ENCODE peak calls at places on chromosomes 4 and X, in seven cellular contexts. One of them, this sample, is unnamed. For H3K4me1, the result is how much of the 10 kb centered on the place peaks cover.

GRCh38 chr4:115484479-115484878 is 371.1 kb upstream of the NDST4 start:
- DNase-seq in ascending aorta: no peak
- DNase-seq in cardiac muscle cell: no peak
- DNase-seq in CD8-positive, alpha-beta memory T cell: no peak
- DNase-seq in upper lobe of left lung: no peak
- DNase-seq in HAP-1: no peak
- DNase-seq in osteoblast: no peak
- DNase-seq in this sample: peak

GRCh38 chr4:27594917-27595316 is 734.3 kb downstream of the STIM2 start:
- DNase-seq in ascending aorta: no peak
- DNase-seq in cardiac muscle cell: no peak
- DNase-seq in upper lobe of left lung: no peak
- DNase-seq in CD8-positive, alpha-beta memory T cell: no peak
- DNase-seq in osteoblast: no peak
- DNase-seq in HAP-1: no peak
- DNase-seq in this sample: no peak

GRCh38 chr4:128707864-128708263 is 101.6 kb upstream of the JADE1 start:
- DNase-seq in CD8-positive, alpha-beta memory T cell: no peak
- DNase-seq in osteoblast: peak
- DNase-seq in ascending aorta: no peak
- DNase-seq in HAP-1: no peak
- DNase-seq in cardiac muscle cell: no peak
- DNase-seq in upper lobe of left lung: no peak
- DNase-seq in this sample: no peak

GRCh38 chr4:184850431-184851199 is 24.8 kb upstream of the ACSL1 start:
- DNase-seq in upper lobe of left lung: peak
- DNase-seq in osteoblast: no peak
- DNase-seq in HAP-1: no peak
- DNase-seq in cardiac muscle cell: no peak
- DNase-seq in CD8-positive, alpha-beta memory T cell: no peak
- DNase-seq in ascending aorta: no peak
- DNase-seq in this sample: no peak

GRCh38 chr4:66486068-66486467 is 815.8 kb upstream of the EPHA5 start:
- DNase-seq in cardiac muscle cell: no peak
- DNase-seq in ascending aorta: no peak
- DNase-seq in osteoblast: no peak
- DNase-seq in HAP-1: no peak
- DNase-seq in upper lobe of left lung: no peak
- DNase-seq in CD8-positive, alpha-beta memory T cell: no peak
- DNase-seq in this sample: no peak

GRCh38 chr4:182194115-182194834 is 48.9 kb upstream of the TENM3 start:
- DNase-seq in upper lobe of left lung: no peak
- DNase-seq in osteoblast: no peak
- DNase-seq in ascending aorta: no peak
- DNase-seq in cardiac muscle cell: no peak
- DNase-seq in HAP-1: peak
- DNase-seq in CD8-positive, alpha-beta memory T cell: no peak
- DNase-seq in this sample: no peak

GRCh38 chr4:183099537-183100297 is 660 bp downstream of the WWC2 start:
- DNase-seq in cardiac muscle cell: peak
- DNase-seq in ascending aorta: no peak
- DNase-seq in HAP-1: peak
- DNase-seq in upper lobe of left lung: peak
- DNase-seq in CD8-positive, alpha-beta memory T cell: no peak
- DNase-seq in osteoblast: peak
- DNase-seq in this sample: peak

GRCh38 chrX:313546-313945 is 5.0 kb downstream of the GTPBP6 start:
- DNase-seq in HAP-1: no peak
- DNase-seq in ascending aorta: no peak
- DNase-seq in cardiac muscle cell: no peak
- DNase-seq in CD8-positive, alpha-beta memory T cell: no peak
- DNase-seq in upper lobe of left lung: no peak
- DNase-seq in osteoblast: no peak
- DNase-seq in this sample: peak

GRCh38 chr4:77022581-77023133 is 53.1 kb downstream of the CCNI start:
- DNase-seq in ascending aorta: no peak
- DNase-seq in HAP-1: no peak
- DNase-seq in cardiac muscle cell: peak
- DNase-seq in upper lobe of left lung: no peak
- DNase-seq in osteoblast: peak
- DNase-seq in CD8-positive, alpha-beta memory T cell: no peak
- DNase-seq in this sample: no peak

GRCh38 chr4:36900446-36900987 is 344.0 kb upstream of the NWD2 start:
- DNase-seq in ascending aorta: no peak
- DNase-seq in osteoblast: no peak
- DNase-seq in HAP-1: peak
- DNase-seq in cardiac muscle cell: no peak
- DNase-seq in CD8-positive, alpha-beta memory T cell: no peak
- DNase-seq in upper lobe of left lung: no peak
- DNase-seq in this sample: no peak

GRCh38 chr4:54184581-54184980 is 44.5 kb upstream of the PDGFRA start:
- DNase-seq in upper lobe of left lung: no peak
- DNase-seq in cardiac muscle cell: no peak
- DNase-seq in HAP-1: no peak
- DNase-seq in CD8-positive, alpha-beta memory T cell: no peak
- DNase-seq in ascending aorta: no peak
- DNase-seq in osteoblast: no peak
- DNase-seq in this sample: no peak

GRCh38 chrX:94813541-94813940 is 1139.5 kb downstream of the FAM133A start:
- DNase-seq in HAP-1: no peak
- DNase-seq in ascending aorta: no peak
- DNase-seq in CD8-positive, alpha-beta memory T cell: no peak
- DNase-seq in osteoblast: no peak
- DNase-seq in cardiac muscle cell: no peak
- DNase-seq in upper lobe of left lung: no peak
- DNase-seq in this sample: no peak

DNA sequence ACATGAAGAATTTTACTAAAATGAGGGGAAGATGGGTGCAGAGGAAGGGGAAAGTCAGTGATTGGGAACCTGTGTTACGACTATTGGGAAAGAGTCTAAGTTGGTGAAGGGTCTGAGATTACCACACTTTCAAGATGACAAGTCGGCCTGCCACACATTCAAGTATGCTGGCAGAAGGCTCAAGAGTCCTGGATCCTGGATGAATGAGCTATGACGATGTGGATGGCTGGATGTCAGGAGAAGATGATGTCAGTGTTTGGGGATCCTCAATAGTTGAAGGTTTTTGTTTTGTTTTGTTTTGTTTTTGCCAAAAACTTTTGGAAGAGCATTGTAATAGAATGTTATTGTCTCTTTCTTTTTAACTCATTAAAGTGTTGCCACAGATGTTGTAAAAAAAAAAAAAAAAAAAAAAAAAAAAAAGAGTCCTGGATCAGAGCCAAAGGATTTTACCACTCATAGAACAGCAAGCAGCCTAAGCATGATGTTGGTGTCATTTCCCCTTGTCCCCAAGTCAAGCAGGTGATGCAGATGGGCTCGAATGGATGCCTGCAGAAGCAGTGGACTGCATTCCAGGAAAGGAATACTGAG is 120.6 kb downstream of the REELD1 start:
- DNase-seq in osteoblast: no peak
- DNase-seq in cardiac muscle cell: no peak
- DNase-seq in CD8-positive, alpha-beta memory T cell: no peak
- DNase-seq in upper lobe of left lung: no peak
- DNase-seq in HAP-1: no peak
- DNase-seq in ascending aorta: no peak
- DNase-seq in this sample: no peak
- H3K4me1 ChIP-seq in osteoblast: under half
- H3K4me1 ChIP-seq in cardiac muscle cell: under half
- H3K4me1 ChIP-seq in CD8-positive, alpha-beta memory T cell: under half
- H3K4me1 ChIP-seq in upper lobe of left lung: under half
- H3K4me1 ChIP-seq in HAP-1: under half
- H3K4me1 ChIP-seq in ascending aorta: under half
- H3K4me1 ChIP-seq in this sample: under half

DNA sequence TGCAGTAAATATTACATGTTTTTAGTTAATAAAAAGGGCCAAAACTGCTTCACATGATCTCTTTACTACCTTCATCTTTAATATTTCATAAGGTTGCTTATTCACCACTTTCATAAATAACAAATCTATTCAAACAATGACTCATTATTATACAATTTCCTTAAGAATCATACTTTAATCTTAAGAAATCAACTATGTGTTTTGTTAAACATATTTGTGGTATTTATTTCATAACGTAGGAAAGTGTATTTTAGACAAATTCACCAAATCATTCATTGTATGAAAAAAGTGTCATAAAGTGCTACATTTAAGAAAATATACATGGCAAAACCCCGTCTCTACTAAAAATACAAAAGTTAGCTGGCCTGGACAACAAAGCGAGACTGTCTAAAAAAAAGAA is 150.5 kb upstream of the RXFP1 start:
- DNase-seq in osteoblast: peak
- DNase-seq in HAP-1: no peak
- DNase-seq in CD8-positive, alpha-beta memory T cell: no peak
- DNase-seq in ascending aorta: no peak
- DNase-seq in cardiac muscle cell: no peak
- DNase-seq in upper lobe of left lung: no peak
- DNase-seq in this sample: no peak
- H3K4me1 ChIP-seq in osteoblast: under half
- H3K4me1 ChIP-seq in HAP-1: under half
- H3K4me1 ChIP-seq in CD8-positive, alpha-beta memory T cell: under half
- H3K4me1 ChIP-seq in ascending aorta: under half
- H3K4me1 ChIP-seq in cardiac muscle cell: under half
- H3K4me1 ChIP-seq in upper lobe of left lung: under half
- H3K4me1 ChIP-seq in this sample: under half

DNA sequence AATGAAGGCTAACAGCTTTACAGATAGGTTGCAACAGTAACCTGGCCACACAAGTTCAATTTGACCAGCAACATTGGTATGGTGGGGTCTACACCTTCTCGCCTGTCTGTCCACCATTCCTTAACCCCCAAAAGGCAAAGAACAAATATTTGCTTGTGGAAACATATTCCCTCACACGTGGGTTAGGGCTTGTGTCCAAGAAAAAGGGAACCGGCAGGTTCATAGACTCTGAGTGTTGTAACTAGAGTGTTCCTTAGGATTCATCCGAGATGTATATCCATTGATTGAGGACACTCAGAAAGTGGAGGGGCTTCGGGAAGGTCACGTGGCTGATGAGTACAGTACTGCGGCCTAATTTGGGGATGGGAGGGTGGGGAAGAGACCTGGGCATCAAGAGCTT is 54.1 kb downstream of the C4orf51 start:
- DNase-seq in HAP-1: no peak
- DNase-seq in ascending aorta: no peak
- DNase-seq in cardiac muscle cell: no peak
- DNase-seq in CD8-positive, alpha-beta memory T cell: no peak
- DNase-seq in upper lobe of left lung: no peak
- DNase-seq in osteoblast: no peak
- DNase-seq in this sample: no peak
- H3K4me1 ChIP-seq in HAP-1: under half
- H3K4me1 ChIP-seq in ascending aorta: under half
- H3K4me1 ChIP-seq in cardiac muscle cell: under half
- H3K4me1 ChIP-seq in CD8-positive, alpha-beta memory T cell: under half
- H3K4me1 ChIP-seq in upper lobe of left lung: under half
- H3K4me1 ChIP-seq in osteoblast: under half
- H3K4me1 ChIP-seq in this sample: under half

DNA sequence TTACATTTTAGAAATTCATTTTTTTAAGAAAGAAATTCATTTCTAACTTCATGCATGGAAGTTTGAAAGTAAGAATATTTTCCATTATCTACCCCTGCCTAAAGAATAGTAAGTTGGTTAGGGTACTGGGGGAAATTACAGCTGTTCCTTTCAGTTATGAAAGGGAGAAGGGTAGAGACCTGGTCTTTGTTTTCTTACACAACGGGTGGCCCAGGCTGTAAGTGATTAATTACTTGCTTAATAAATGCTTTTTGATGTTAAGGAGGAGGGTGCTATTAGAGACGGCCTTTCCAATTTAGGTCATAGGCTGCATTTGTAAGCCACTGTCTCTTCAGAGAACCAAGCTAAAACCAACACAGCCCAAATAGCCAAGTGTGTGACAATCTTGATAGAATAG is 12.6 kb downstream of the SCD5 start:
- DNase-seq in CD8-positive, alpha-beta memory T cell: no peak
- DNase-seq in ascending aorta: no peak
- DNase-seq in osteoblast: no peak
- DNase-seq in upper lobe of left lung: no peak
- DNase-seq in HAP-1: no peak
- DNase-seq in cardiac muscle cell: no peak
- DNase-seq in this sample: no peak
- H3K4me1 ChIP-seq in CD8-positive, alpha-beta memory T cell: under half
- H3K4me1 ChIP-seq in ascending aorta: under half
- H3K4me1 ChIP-seq in osteoblast: under half
- H3K4me1 ChIP-seq in upper lobe of left lung: under half
- H3K4me1 ChIP-seq in HAP-1: under half
- H3K4me1 ChIP-seq in cardiac muscle cell: under half
- H3K4me1 ChIP-seq in this sample: under half

DNA sequence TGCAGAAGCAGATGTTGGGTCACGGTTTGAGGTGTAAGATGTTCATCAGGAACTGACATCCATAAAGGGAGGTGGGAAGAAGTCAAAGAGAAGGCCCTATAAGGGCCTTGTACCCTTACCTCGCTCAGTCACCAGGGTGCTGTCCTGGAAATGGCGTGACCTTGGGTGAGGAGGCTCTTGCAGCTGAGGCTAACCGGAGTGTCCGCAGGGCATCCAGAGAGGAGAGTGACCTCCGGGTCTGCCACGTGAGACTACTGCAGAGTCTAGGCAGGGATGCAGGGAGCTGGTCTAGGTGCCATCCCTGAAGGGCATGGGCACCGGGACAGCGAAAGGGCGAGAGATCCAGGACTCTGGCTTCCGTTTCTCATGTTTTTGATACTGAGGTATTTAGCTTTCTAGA is 28.7 kb upstream of the IRAK1 start:
- DNase-seq in HAP-1: no peak
- DNase-seq in cardiac muscle cell: no peak
- DNase-seq in ascending aorta: no peak
- DNase-seq in upper lobe of left lung: no peak
- DNase-seq in CD8-positive, alpha-beta memory T cell: no peak
- DNase-seq in osteoblast: no peak
- DNase-seq in this sample: no peak
- H3K4me1 ChIP-seq in HAP-1: under half
- H3K4me1 ChIP-seq in cardiac muscle cell: under half
- H3K4me1 ChIP-seq in ascending aorta: under half
- H3K4me1 ChIP-seq in upper lobe of left lung: under half
- H3K4me1 ChIP-seq in CD8-positive, alpha-beta memory T cell: under half
- H3K4me1 ChIP-seq in osteoblast: under half
- H3K4me1 ChIP-seq in this sample: under half

GRCh38 chrX:100994352-100995281 is 25.1 kb downstream of the ARL13A start:
- DNase-seq in HAP-1: no peak
- DNase-seq in CD8-positive, alpha-beta memory T cell: no peak
- DNase-seq in cardiac muscle cell: no peak
- DNase-seq in ascending aorta: no peak
- DNase-seq in osteoblast: no peak
- DNase-seq in upper lobe of left lung: peak
- DNase-seq in this sample: peak
- H3K4me1 ChIP-seq in HAP-1: under half
- H3K4me1 ChIP-seq in CD8-positive, alpha-beta memory T cell: under half
- H3K4me1 ChIP-seq in cardiac muscle cell: under half
- H3K4me1 ChIP-seq in ascending aorta: under half
- H3K4me1 ChIP-seq in osteoblast: under half
- H3K4me1 ChIP-seq in upper lobe of left lung: under half
- H3K4me1 ChIP-seq in this sample: under half

GRCh38 chr4:46653842-46654241 is 255.2 kb downstream of the COX7B2 start:
- DNase-seq in ascending aorta: no peak
- DNase-seq in HAP-1: no peak
- DNase-seq in upper lobe of left lung: no peak
- DNase-seq in CD8-positive, alpha-beta memory T cell: no peak
- DNase-seq in cardiac muscle cell: no peak
- DNase-seq in osteoblast: no peak
- DNase-seq in this sample: no peak
- H3K4me1 ChIP-seq in ascending aorta: under half
- H3K4me1 ChIP-seq in HAP-1: under half
- H3K4me1 ChIP-seq in upper lobe of left lung: under half
- H3K4me1 ChIP-seq in CD8-positive, alpha-beta memory T cell: under half
- H3K4me1 ChIP-seq in cardiac muscle cell: under half
- H3K4me1 ChIP-seq in osteoblast: under half
- H3K4me1 ChIP-seq in this sample: under half